ENCODE peak calls at places on chromosomes 3 and 15, in nine cellular contexts. R is BE2C, G is body of pancreas, T is transverse colon, X is HCT116, H is heart left ventricle, W is WERI-Rb-1, F is cardiac muscle cell, C is tibial artery. N is an unnamed sample. For H3K36me3, the result is how much of the 10 kb centered on the place peaks cover.

GRCh38 chr3:27133062-27133461 is 236.1 kb downstream of the NEK10 start:
- DNase-seq in T (no peak), W (no peak), G (no peak), F (no peak), X (no peak), H (no peak), R (no peak), C (no peak), N (no peak)

GRCh38 chr3:25830373-25831305 is 40.7 kb downstream of the OXSM start:
- DNase-seq in C (no peak), W (no peak), T (no peak), G (no peak), H (no peak), X (no peak), F (no peak), R (no peak), N (no peak)

GRCh38 chr3:132675408-132675807 is 15.3 kb downstream of the UBA5 start:
- DNase-seq in C (no peak), H (no peak), R (no peak), G (no peak), W (no peak), X (no peak), T (no peak), F (no peak), N (no peak)

GRCh38 chr15:78929536-78930264 is 15.1 kb downstream of the CTSH start:
- DNase-seq in F (no peak), R (no peak), H (no peak), W (no peak), C (no peak), T (no peak), G (no peak), X (no peak), N (no peak)

GRCh38 chr15:90665288-90666134 is 51.6 kb upstream of the BLM start:
- DNase-seq in C (peak), H (peak), R (peak), G (peak), F (peak), T (peak), W (peak), X (peak), N (peak)

GRCh38 chr3:70061111-70061510 is 61.6 kb downstream of the SAMMSON start:
- DNase-seq in G (no peak), W (no peak), F (no peak), C (no peak), R (no peak), X (no peak), H (no peak), T (no peak), N (no peak)

GRCh38 chr15:101269479-101270223 is 7.6 kb downstream of the SELENOS start:
- DNase-seq in G (peak), H (peak), C (no peak), W (no peak), R (peak), T (no peak), X (no peak), F (no peak), N (no peak)

GRCh38 chr3:99544819-99545281 is 93.5 kb upstream of the COL8A1 start:
- DNase-seq in X (no peak), C (peak), H (peak), W (no peak), R (no peak), F (no peak), T (peak), G (no peak), N (peak)

GRCh38 chr3:114319453-114319852 is 25.6 kb downstream of the TIGIT start:
- DNase-seq in H (no peak), X (no peak), F (peak), C (no peak), T (no peak), R (no peak), G (no peak), W (no peak), N (peak)

GRCh38 chr3:168933614-168934013 is 729.9 kb downstream of the MECOM start:
- DNase-seq in F (no peak), W (no peak), H (no peak), C (no peak), T (no peak), R (no peak), X (no peak), G (no peak), N (peak)

GRCh38 chr3:173711619-173712018 is 314.1 kb downstream of the NLGN1 start:
- DNase-seq in F (peak), W (no peak), T (no peak), C (no peak), X (peak), G (peak), R (no peak), H (no peak), N (peak)

GRCh38 chr3:139354661-139355060 is 10.8 kb downstream of the MRPS22 start:
- DNase-seq in F (no peak), W (no peak), X (no peak), G (no peak), T (no peak), R (no peak), H (no peak), C (no peak), N (no peak)

GRCh38 chr3:149291178-149291577 is 42.3 kb downstream of the TM4SF18 start:
- DNase-seq in X (no peak), C (no peak), R (peak), W (no peak), H (no peak), T (no peak), G (no peak), F (no peak), N (no peak)

GRCh38 chr15:85632014-85632413 is 162.7 kb downstream of the KLHL25 start:
- DNase-seq in R (no peak), X (no peak), F (no peak), T (no peak), G (no peak), W (no peak), H (no peak), C (no peak), N (no peak)

DNA sequence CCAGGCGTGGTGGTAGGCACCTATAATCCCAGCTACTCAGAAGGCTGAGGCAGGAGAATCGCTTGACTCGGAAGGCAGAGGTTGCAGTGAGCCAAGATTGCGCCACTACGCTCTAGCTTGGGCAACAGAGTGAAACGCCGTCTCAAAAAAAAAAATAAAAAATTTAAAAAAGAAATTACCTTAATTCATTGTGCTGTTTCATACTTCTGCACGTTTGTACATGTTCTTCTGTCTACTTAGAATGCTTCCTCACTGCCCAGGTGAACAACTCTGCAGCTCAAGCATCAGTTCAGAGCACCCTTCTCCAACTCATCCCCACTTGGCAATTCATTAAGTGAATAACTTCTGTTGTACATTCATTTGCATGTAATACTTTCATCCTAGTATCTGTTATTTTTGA is 14.0 kb downstream of the CAPN7 start:
- DNase-seq in H (no peak), T (no peak), X (no peak), F (no peak), C (no peak), W (no peak), G (no peak), R (no peak), N (no peak)
- H3K36me3 ChIP-seq in H (under half), T (half or more), X (under half), F (under half), C (half or more), W (half or more), G (under half), R (under half), N (under half)

DNA sequence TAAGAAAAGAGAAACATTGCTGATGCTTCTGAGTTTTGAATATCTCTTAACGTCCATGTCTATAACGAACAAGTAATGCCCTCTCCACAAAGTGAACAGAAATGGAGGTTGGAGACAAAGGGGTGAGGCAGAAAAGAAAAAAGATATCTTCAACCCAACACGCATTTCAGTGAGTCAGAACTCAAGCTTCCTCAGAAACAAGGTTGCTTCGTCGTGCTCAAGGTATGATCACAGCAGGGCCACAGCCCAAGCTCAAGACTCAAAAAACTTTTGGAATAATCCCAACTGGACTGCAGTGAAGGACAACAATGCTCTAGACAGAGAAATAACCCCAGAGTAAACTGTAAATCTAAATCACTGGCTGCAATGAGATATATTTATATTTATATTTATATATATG is 18.9 kb downstream of the WNT5A start:
- DNase-seq in W (no peak), C (no peak), G (no peak), F (no peak), X (no peak), H (no peak), T (no peak), R (no peak), N (peak)
- H3K36me3 ChIP-seq in W (under half), C (under half), G (under half), F (under half), X (under half), H (under half), T (under half), R (under half), N (under half)

GRCh38 chr15:40418126-40418525 is 12.5 kb downstream of the IVD start:
- DNase-seq in G (no peak), X (no peak), T (no peak), H (no peak), C (no peak), R (no peak), F (no peak), W (no peak), N (no peak)
- H3K36me3 ChIP-seq in G (under half), X (under half), T (under half), H (under half), C (under half), R (under half), F (under half), W (under half), N (under half)

GRCh38 chr15:25091421-25092158 is 136.8 kb downstream of the SNRPN start:
- DNase-seq in F (no peak), R (no peak), W (no peak), C (no peak), X (no peak), G (no peak), T (no peak), H (no peak), N (no peak)

GRCh38 chr15:25089577-25089976 is 134.8 kb downstream of the SNRPN start:
- DNase-seq in F (no peak), H (no peak), T (no peak), G (no peak), W (no peak), R (no peak), X (no peak), C (no peak), N (no peak)

GRCh38 chr15:25088261-25088790 is 133.5 kb downstream of the SNRPN start:
- DNase-seq in R (no peak), X (no peak), H (no peak), W (no peak), T (no peak), G (no peak), C (no peak), F (no peak), N (no peak)

GRCh38 chr15:25090073-25090733 is 135.4 kb downstream of the SNRPN start:
- DNase-seq in F (no peak), T (no peak), C (no peak), H (no peak), W (no peak), X (no peak), G (no peak), R (no peak), N (no peak)

DNA sequence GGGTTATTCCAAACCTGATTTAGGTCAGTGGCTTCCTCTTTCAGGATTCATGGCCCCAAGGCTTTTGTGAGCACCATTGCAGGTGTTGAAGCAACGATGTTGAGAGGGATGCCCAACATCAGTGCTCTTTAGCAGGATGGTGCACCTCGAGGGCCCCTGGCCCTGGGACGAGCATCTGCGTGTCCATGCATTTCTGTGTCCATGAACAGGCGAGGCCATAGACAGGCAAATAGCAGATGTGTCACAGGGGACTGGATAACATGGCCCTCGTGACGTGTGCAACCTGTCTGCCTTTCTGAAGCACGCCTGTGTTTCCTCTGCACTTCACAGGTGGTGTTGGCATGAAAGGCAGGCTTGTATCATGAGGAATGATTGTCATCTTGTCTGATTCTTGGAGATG is 132.3 kb downstream of the SNRPN start:
- DNase-seq in G (no peak), W (no peak), H (no peak), F (no peak), C (no peak), R (no peak), T (no peak), X (no peak), N (no peak)
- H3K36me3 ChIP-seq in G (half or more), W (under half), H (under half), F (under half), C (half or more), R (half or more), T (half or more), X (under half), N (half or more)

GRCh38 chr3:101685050-101685400 is 1.5 kb downstream of the RPL24 start:
- DNase-seq in G (no peak), W (no peak), F (no peak), R (no peak), C (no peak), H (no peak), X (no peak), T (no peak), N (no peak)

GRCh38 chr3:101689291-101689690 is 2.8 kb upstream of the RPL24 start:
- DNase-seq in R (no peak), X (no peak), W (no peak), F (no peak), G (no peak), T (no peak), C (no peak), H (no peak), N (no peak)

GRCh38 chr3:101690972-101691371 is 4.5 kb upstream of the RPL24 start:
- DNase-seq in G (no peak), H (no peak), R (no peak), X (no peak), T (no peak), C (no peak), W (no peak), F (no peak), N (no peak)

GRCh38 chr3:101687142-101687931 is 819 bp upstream of the RPL24 start:
- DNase-seq in H (peak), R (no peak), G (no peak), X (no peak), F (no peak), C (no peak), W (no peak), T (no peak), N (peak)

GRCh38 chr3:101685870-101686307 is 629 bp downstream of the RPL24 start:
- DNase-seq in T (no peak), H (no peak), R (no peak), G (no peak), X (no peak), W (no peak), C (no peak), F (no peak), N (no peak)
- H3K36me3 ChIP-seq in T (under half), H (under half), R (half or more), G (under half), X (half or more), W (half or more), C (under half), F (under half), N (under half)

GRCh38 chr15:40986820-40987219 is 33.5 kb downstream of the CHAC1 start:
- DNase-seq in G (no peak), F (no peak), T (no peak), H (no peak), R (no peak), X (no peak), C (no peak), W (no peak), N (no peak)
- H3K36me3 ChIP-seq in G (under half), F (half or more), T (half or more), H (under half), R (half or more), X (half or more), C (under half), W (half or more), N (under half)